ENCODE peak calls at places on chromosomes 16 and 17, in ten cellular contexts. V, O, X, W, C, R, P, K, F and S are unnamed samples.

GRCh38 chr16:81318711-81319110 is 3.9 kb downstream of the GAN start:
- DNase-seq in V (no peak), O (no peak), X (no peak), W (no peak), C (no peak), R (no peak), P (no peak), K (no peak), F (no peak), S (no peak)

GRCh38 chr16:87834668-87835473 is 34.4 kb downstream of the SLC7A5 start:
- DNase-seq in V (peak; percentile 76), O (no peak), X (no peak), W (peak; percentile 71), C (no peak), R (no peak), P (no peak), K (no peak), F (no peak), S (no peak)

GRCh38 chr17:7014995-7015586 is 2.7 kb downstream of the RNASEK start:
- DNase-seq in V (no peak), O (no peak), X (no peak), W (no peak), C (no peak), R (peak; percentile 75), P (no peak), K (no peak), F (no peak), S (no peak)

GRCh38 chr16:70700101-70701020 is 14.5 kb upstream of the MTSS2 start:
- DNase-seq in V (peak; percentile 70), O (no peak), X (peak; percentile 65), W (peak; percentile 16), C (no peak), R (peak; percentile 97), P (no peak), K (no peak), F (peak; percentile 38), S (no peak)

GRCh38 chr17:40329981-40330794 is 21.2 kb downstream of the RARA start:
- DNase-seq in V (peak; percentile 77), O (no peak), X (peak; percentile 76), W (peak; percentile 65), C (no peak), R (peak; percentile 84), P (peak; percentile 94), K (no peak), F (peak; percentile 56), S (no peak)

GRCh38 chr17:81121841-81122733 is 43.2 kb upstream of the PVALEF start:
- DNase-seq in V (no peak), O (no peak), X (no peak), W (no peak), C (no peak), R (no peak), P (no peak), K (no peak), F (no peak), S (no peak)

GRCh38 chr16:56965149-56965938 is 3.6 kb downstream of the CETP start:
- DNase-seq in V (no peak), O (no peak), X (no peak), W (no peak), C (no peak), R (no peak), P (no peak), K (no peak), F (no peak), S (no peak)

GRCh38 chr17:28716740-28717577 is 709 bp downstream of the RAB34 start:
- DNase-seq in V (peak; percentile 58), O (no peak), X (peak; percentile 67), W (no peak), C (no peak), R (peak; percentile 75), P (no peak), K (no peak), F (peak; percentile 34), S (no peak)

GRCh38 chr17:42361781-42362186 is 26.5 kb downstream of the STAT3 start:
- DNase-seq in V (no peak), O (no peak), X (no peak), W (no peak), C (peak; percentile 56), R (no peak), P (no peak), K (no peak), F (no peak), S (no peak)

GRCh38 chr17:77602062-77602746 is 356.3 kb upstream of the TNRC6C start:
- DNase-seq in V (peak; percentile 82), O (peak; percentile 69), X (no peak), W (no peak), C (no peak), R (peak; percentile 96), P (no peak), K (no peak), F (no peak), S (no peak)